ENCODE peak calls at places on chromosomes 5 and 9, in five cellular contexts. S is uterus, H is heart left ventricle, M is GM12878, K is sigmoid colon. Q is an unnamed sample.

GRCh38 chr9:96150324-96151023 is 151.5 kb downstream of the HSD17B3 start:
- DNase-seq in S (no peak), H (no peak), M (peak; percentile 57), K (peak; percentile 32), Q (peak; percentile 46)

GRCh38 chr9:7578951-7579743 is 220.4 kb downstream of the DMAC1 start:
- DNase-seq in S (no peak), H (no peak), M (no peak), K (no peak), Q (no peak)

GRCh38 chr9:131609116-131609830 is 64.0 kb downstream of the PRRT1B start:
- DNase-seq in S (peak; percentile 80), H (peak; percentile 48), M (no peak), K (peak; percentile 89), Q (no peak)

GRCh38 chr5:144276034-144276822 is 105.6 kb downstream of the KCTD16 start:
- DNase-seq in S (no peak), H (no peak), M (no peak), K (no peak), Q (no peak)

GRCh38 chr9:20300430-20301115 is 321.7 kb downstream of the MLLT3 start:
- DNase-seq in S (no peak), H (no peak), M (no peak), K (no peak), Q (no peak)

GRCh38 chr5:113117543-113118110 is 141.0 kb downstream of the DCP2 start:
- DNase-seq in S (no peak), H (no peak), M (no peak), K (no peak), Q (no peak)

GRCh38 chr5:163369986-163370385 is 67.4 kb upstream of the CCNG1 start:
- DNase-seq in S (no peak), H (no peak), M (no peak), K (no peak), Q (no peak)

GRCh38 chr5:173920024-173920753 is 32.0 kb downstream of the CPEB4 start:
- DNase-seq in S (no peak), H (no peak), M (no peak), K (no peak), Q (no peak)

GRCh38 chr9:132201780-132202703 is 40.2 kb downstream of the NTNG2 start:
- DNase-seq in S (no peak), H (peak; percentile 29), M (no peak), K (no peak), Q (no peak)

GRCh38 chr5:140319833-140320232 is 16.9 kb upstream of the PFDN1 start:
- DNase-seq in S (no peak), H (no peak), M (no peak), K (no peak), Q (no peak)

GRCh38 chr5:112784726-112785125 is 47.0 kb downstream of the APC start:
- DNase-seq in S (no peak), H (no peak), M (no peak), K (no peak), Q (no peak)

GRCh38 chr5:141182248-141182647 is at the start of gene PCDHB16:
- DNase-seq in S (peak; percentile 46), H (no peak), M (no peak), K (peak; percentile 74), Q (no peak)

GRCh38 chr5:122172207-122172606 is 42.9 kb downstream of the ZNF474 start:
- DNase-seq in S (no peak), H (no peak), M (no peak), K (no peak), Q (no peak)

GRCh38 chr9:138122676-138123075 is 245.1 kb downstream of the CACNA1B start:
- DNase-seq in S (no peak), H (no peak), M (no peak), K (no peak), Q (no peak)

GRCh38 chr5:38319486-38319885 is 61.1 kb downstream of the EGFLAM start:
- DNase-seq in S (no peak), H (no peak), M (no peak), K (no peak), Q (no peak)

GRCh38 chr5:36777105-36777757 is 99.3 kb upstream of the NIPBL start:
- DNase-seq in S (no peak), H (no peak), M (no peak), K (no peak), Q (peak; percentile 19)

GRCh38 chr9:126108240-126108639 is 218.4 kb upstream of the MVB12B start:
- DNase-seq in S (no peak), H (no peak), M (no peak), K (no peak), Q (no peak)

GRCh38 chr5:11507156-11507910 is 396.9 kb downstream of the CTNND2 start:
- DNase-seq in S (no peak), H (no peak), M (no peak), K (no peak), Q (no peak)

GRCh38 chr5:135085133-135085935 is 51.3 kb upstream of the PITX1 start:
- DNase-seq in S (no peak), H (no peak), M (no peak), K (peak; percentile 35), Q (no peak)

GRCh38 chr5:67221487-67222242 is 25.1 kb upstream of the CD180 start:
- DNase-seq in S (no peak), H (no peak), M (no peak), K (no peak), Q (peak; percentile 19)

GRCh38 chr5:67222243-67223033 is 25.8 kb upstream of the CD180 start:
- DNase-seq in S (no peak), H (no peak), M (no peak), K (no peak), Q (no peak)
- H3K27ac ChIP-seq in S (no peak overlapping the region), H (no peak overlapping the region), M (peak overlapping the region; percentile 18), K (no peak overlapping the region), Q (peak overlapping the region; percentile 28)

GRCh38 chr5:75617746-75618352 is 6.6 kb downstream of the ANKDD1B start:
- DNase-seq in S (no peak), H (no peak), M (no peak), K (no peak), Q (no peak)
- H3K4me3 ChIP-seq in S (no peak overlapping the region), H (no peak overlapping the region), M (no peak overlapping the region), K (no peak overlapping the region), Q (no peak overlapping the region)

GRCh38 chr5:180607861-180608571 is 16.7 kb upstream of the SCGB3A1 start:
- DNase-seq in S (no peak), H (peak; percentile 7), M (no peak), K (no peak), Q (no peak)

GRCh38 chr5:180608572-180609310 is 17.4 kb upstream of the SCGB3A1 start:
- DNase-seq in S (no peak), H (peak; percentile 40), M (no peak), K (no peak), Q (no peak)

GRCh38 chr5:180604271-180604670 is 13.0 kb upstream of the SCGB3A1 start:
- DNase-seq in S (no peak), H (peak; percentile 43), M (no peak), K (peak; percentile 52), Q (no peak)

GRCh38 chr5:180605554-180606214 is 14.4 kb upstream of the SCGB3A1 start:
- DNase-seq in S (no peak), H (peak; percentile 25), M (peak; percentile 17), K (peak; percentile 49), Q (peak; percentile 58)

GRCh38 chr5:180606215-180606785 is 15.0 kb upstream of the SCGB3A1 start:
- DNase-seq in S (no peak), H (peak; percentile 28), M (no peak), K (peak; percentile 56), Q (no peak)
- TF ChIP-seq CTCF in S (no peak), H (no peak), M (no peak), K (no peak), Q (no peak)

GRCh38 chr5:168360521-168361285 is 69.3 kb downstream of the WWC1 start:
- DNase-seq in S (no peak), H (no peak), M (no peak), K (peak; percentile 14), Q (no peak)
- H3K27ac ChIP-seq in S (no peak overlapping the region), H (no peak overlapping the region), M (no peak overlapping the region), K (no peak overlapping the region), Q (no peak overlapping the region)

GRCh38 chr9:120350596-120350995 is 229.4 kb downstream of the CDK5RAP2 start:
- DNase-seq in S (no peak), H (no peak), M (no peak), K (no peak), Q (no peak)

GRCh38 chr9:120345379-120345778 is 234.6 kb downstream of the CDK5RAP2 start:
- DNase-seq in S (no peak), H (no peak), M (no peak), K (no peak), Q (no peak)

GRCh38 chr9:120353501-120353900 is 226.5 kb downstream of the CDK5RAP2 start:
- DNase-seq in S (no peak), H (no peak), M (no peak), K (no peak), Q (no peak)

GRCh38 chr9:120351106-120351505 is 228.9 kb downstream of the CDK5RAP2 start:
- DNase-seq in S (no peak), H (no peak), M (no peak), K (no peak), Q (no peak)

DNA sequence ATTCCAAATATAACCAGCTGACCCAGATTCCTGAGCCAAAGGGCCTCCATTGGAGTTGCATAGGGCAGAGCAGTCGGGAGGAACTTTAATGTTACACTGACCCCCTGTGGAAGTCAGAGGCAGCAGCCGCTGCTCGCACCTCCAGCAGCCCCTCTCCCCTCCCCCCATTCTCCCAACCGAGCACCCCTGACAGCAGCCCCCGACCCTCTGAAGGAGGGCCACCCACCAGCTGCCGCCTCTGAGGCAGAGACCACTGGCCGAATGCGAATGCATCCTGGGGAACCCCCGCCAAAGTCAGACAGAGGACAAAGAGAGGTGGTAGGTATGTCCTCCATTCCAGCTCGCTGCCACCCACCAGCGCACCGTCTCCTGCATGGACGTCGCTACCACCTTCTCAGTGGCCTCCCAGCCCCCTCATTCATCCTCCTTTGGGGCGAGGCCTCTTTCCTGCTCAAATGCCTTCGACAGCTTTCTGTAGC is 231.0 kb downstream of the CDK5RAP2 start:
- DNase-seq in S (no peak), H (no peak), M (no peak), K (no peak), Q (no peak)
- H3K4me3 ChIP-seq in S (no peak overlapping the region), H (no peak overlapping the region), M (no peak overlapping the region), K (no peak overlapping the region), Q (no peak overlapping the region)

GRCh38 chr9:114754574-114754973 is 51.3 kb downstream of the TNFSF15 start:
- DNase-seq in S (no peak), H (no peak), M (no peak), K (no peak), Q (no peak)

GRCh38 chr9:114759512-114759911 is 46.3 kb downstream of the TNFSF15 start:
- DNase-seq in S (no peak), H (no peak), M (no peak), K (no peak), Q (no peak)

GRCh38 chr9:114757984-114758383 is 47.9 kb downstream of the TNFSF15 start:
- DNase-seq in S (no peak), H (no peak), M (no peak), K (no peak), Q (no peak)

GRCh38 chr9:114757395-114757794 is 48.4 kb downstream of the TNFSF15 start:
- DNase-seq in S (no peak), H (no peak), M (no peak), K (no peak), Q (no peak)

DNA sequence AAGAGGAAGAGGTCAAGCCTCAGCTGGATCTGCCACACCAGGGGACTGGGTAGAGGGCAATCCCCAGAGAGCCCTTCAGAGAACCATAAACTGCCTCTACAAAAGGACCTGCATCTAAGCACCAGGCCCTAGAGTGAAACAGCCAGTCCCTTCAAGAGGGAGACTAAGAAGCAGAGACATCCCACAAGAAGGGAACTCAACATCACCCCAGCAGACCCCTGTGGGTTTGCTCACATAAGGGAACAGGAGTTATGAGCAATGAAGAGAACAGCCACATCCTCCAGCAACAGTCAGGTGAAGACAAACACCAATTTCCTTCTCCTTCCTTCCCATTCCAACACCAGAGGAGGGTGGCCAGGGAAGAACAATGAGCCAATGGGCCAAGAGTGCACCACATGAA is 48.9 kb downstream of the TNFSF15 start:
- DNase-seq in S (no peak), H (no peak), M (no peak), K (no peak), Q (no peak)
- TF ChIP-seq CTCF in S (no peak), H (no peak), M (no peak), K (no peak), Q (no peak)

Q was measured in transverse colon.